ENCODE peak calls at places on chromosomes 7 and 10, in four cellular contexts. E, M, Y and D are unnamed samples.

GRCh38 chr7:82172017-82172416 is 271.6 kb downstream of the CACNA2D1 start:
- DNase-seq in E (no peak), Y (no peak), M (no peak), D (no peak)

GRCh38 chr7:51263631-51264484 is 52.8 kb downstream of the COBL start:
- DNase-seq in Y (no peak), E (no peak), M (peak; percentile 39), D (no peak)

GRCh38 chr7:84237533-84238173 is 43.1 kb upstream of the SEMA3A start:
- DNase-seq in E (no peak), M (no peak), Y (no peak), D (no peak)

GRCh38 chr10:3372284-3372683 is 199.7 kb upstream of the PITRM1 start:
- DNase-seq in M (no peak), E (no peak), Y (no peak), D (no peak)

GRCh38 chr7:36044096-36044892 is 108.8 kb upstream of the EEPD1 start:
- DNase-seq in E (no peak), M (no peak), Y (no peak), D (no peak)

GRCh38 chr10:65358565-65358964 is 1567.3 kb upstream of the LRRTM3 start:
- DNase-seq in Y (no peak), E (no peak), M (no peak), D (no peak)

GRCh38 chr7:76201732-76202665 is at the start of gene SRRM3:
- DNase-seq in M (peak; percentile 83), E (peak; percentile 81), Y (peak; percentile 79), D (peak; percentile 91)

GRCh38 chr7:38908759-38909335 is at the start of gene VPS41:
- DNase-seq in E (peak; percentile 79), Y (peak; percentile 80), M (peak; percentile 74), D (peak; percentile 87)

GRCh38 chr7:26843696-26844095 is 20.7 kb downstream of the SKAP2 start:
- DNase-seq in E (no peak), Y (no peak), M (no peak), D (no peak)

GRCh38 chr10:131574707-131575430 is 263.3 kb upstream of the TCERG1L start:
- DNase-seq in M (no peak), Y (no peak), E (no peak), D (no peak)

GRCh38 chr10:68992721-68993440 is 4.3 kb downstream of the KIFBP start:
- DNase-seq in Y (no peak), E (peak; percentile 61), M (peak; percentile 52), D (no peak)